ENCODE peak calls at places on chromosome 4, in nine cellular contexts. I is A549, V is astrocyte, E is tibial artery, C is GM13977, W is testis, X is fibroblast of lung, O is stomach, H is uterus. P is an unnamed sample.

GRCh38 chr4:57854748-57855147 is 744.6 kb upstream of the IGFBP7 start:
- DNase-seq in I (no peak), V (no peak), E (no peak), C (no peak), W (no peak), X (peak), O (no peak), H (no peak), P (no peak)

GRCh38 chr4:184599492-184600135 is 49.6 kb downstream of the CASP3 start:
- DNase-seq in I (no peak), V (peak), E (no peak), C (no peak), W (no peak), X (peak), O (no peak), H (no peak), P (peak)

GRCh38 chr4:7388627-7389026 is 46.1 kb downstream of the PSAPL1 start:
- DNase-seq in I (no peak), V (no peak), E (no peak), C (no peak), W (no peak), X (no peak), O (no peak), H (no peak), P (no peak)

GRCh38 chr4:110005461-110006056 is 92.9 kb downstream of the EGF start:
- DNase-seq in I (peak), V (peak), E (no peak), C (peak), W (no peak), X (peak), O (no peak), H (no peak), P (peak)

GRCh38 chr4:133146574-133147198 is 2.4 kb upstream of the PCDH10 start:
- DNase-seq in I (no peak), V (peak), E (peak), C (peak), W (peak), X (peak), O (no peak), H (peak), P (peak)

GRCh38 chr4:24060932-24061331 is 171.1 kb upstream of the PPARGC1A start:
- DNase-seq in I (no peak), V (no peak), E (no peak), C (no peak), W (no peak), X (no peak), O (no peak), H (no peak), P (no peak)

GRCh38 chr4:77327151-77327550 is 170.1 kb downstream of the CCNG2 start:
- DNase-seq in I (no peak), V (no peak), E (no peak), C (no peak), W (no peak), X (no peak), O (no peak), H (no peak), P (no peak)

GRCh38 chr4:114867291-114867690 is 246.1 kb downstream of the NDST4 start:
- DNase-seq in I (no peak), V (no peak), E (no peak), C (no peak), W (no peak), X (no peak), O (no peak), H (no peak), P (no peak)

GRCh38 chr4:8506373-8507250 is 66.0 kb downstream of the TRMT44 start:
- DNase-seq in I (no peak), V (peak), E (peak), C (no peak), W (peak), X (peak), O (no peak), H (peak), P (peak)

GRCh38 chr4:24044610-24045589 is 155.1 kb upstream of the PPARGC1A start:
- DNase-seq in I (no peak), V (no peak), E (no peak), C (no peak), W (no peak), X (no peak), O (no peak), H (no peak), P (no peak)

GRCh38 chr4:125837493-125838238 is 522.9 kb downstream of the FAT4 start:
- DNase-seq in I (no peak), V (peak), E (no peak), C (no peak), W (no peak), X (peak), O (no peak), H (no peak), P (no peak)

GRCh38 chr4:186144180-186144579 is 39.7 kb downstream of the FAM149A start:
- DNase-seq in I (peak), V (peak), E (no peak), C (peak), W (peak), X (peak), O (no peak), H (peak), P (no peak)

GRCh38 chr4:1569461-1570151 is 114.5 kb downstream of the FAM53A start:
- DNase-seq in I (no peak), V (no peak), E (peak), C (no peak), W (no peak), X (no peak), O (no peak), H (no peak), P (no peak)

GRCh38 chr4:143393195-143393594 is 56.5 kb downstream of the GAB1 start:
- DNase-seq in I (no peak), V (no peak), E (no peak), C (no peak), W (no peak), X (no peak), O (no peak), H (no peak), P (no peak)

GRCh38 chr4:38867478-38868054 is at the start of gene FAM114A1:
- DNase-seq in I (peak), V (peak), E (peak), C (peak), W (peak), X (peak), O (peak), H (peak), P (peak)

GRCh38 chr4:154622598-154622997 is 10.1 kb upstream of the FGG start:
- DNase-seq in I (peak), V (peak), E (no peak), C (peak), W (no peak), X (peak), O (no peak), H (no peak), P (peak)

GRCh38 chr4:23614284-23614892 is 275.5 kb downstream of the PPARGC1A start:
- DNase-seq in I (peak), V (peak), E (no peak), C (no peak), W (peak), X (peak), O (no peak), H (no peak), P (no peak)

GRCh38 chr4:113539408-113539807 is 222.1 kb downstream of the CAMK2D start:
- DNase-seq in I (no peak), V (peak), E (no peak), C (peak), W (no peak), X (peak), O (no peak), H (no peak), P (peak)

GRCh38 chr4:749771-750666 is 44.4 kb downstream of the PCGF3 start:
- DNase-seq in I (no peak), V (peak), E (no peak), C (no peak), W (no peak), X (peak), O (no peak), H (no peak), P (no peak)

GRCh38 chr4:140070369-140070768 is 83.6 kb downstream of the MAML3 start:
- DNase-seq in I (no peak), V (no peak), E (no peak), C (no peak), W (no peak), X (no peak), O (no peak), H (no peak), P (no peak)

GRCh38 chr4:84966382-84967291 is at the start of gene WDFY3:
- DNase-seq in I (peak), V (peak), E (peak), C (peak), W (peak), X (peak), O (peak), H (peak), P (peak)

GRCh38 chr4:164136181-164136616 is 617.7 kb upstream of the SMIM31 start:
- DNase-seq in I (no peak), V (peak), E (no peak), C (no peak), W (no peak), X (peak), O (no peak), H (no peak), P (no peak)

GRCh38 chr4:53855886-53856260 is 208.5 kb downstream of the CHIC2 start:
- DNase-seq in I (no peak), V (peak), E (no peak), C (no peak), W (peak), X (peak), O (no peak), H (peak), P (peak)

GRCh38 chr4:94870151-94870550 is 112.4 kb downstream of the BMPR1B start:
- DNase-seq in I (no peak), V (peak), E (no peak), C (no peak), W (no peak), X (no peak), O (no peak), H (no peak), P (no peak)

GRCh38 chr4:182293836-182294235 is 50.6 kb downstream of the TENM3 start:
- DNase-seq in I (no peak), V (no peak), E (no peak), C (no peak), W (no peak), X (no peak), O (no peak), H (no peak), P (no peak)

GRCh38 chr4:125187221-125187620 is 127.5 kb upstream of the FAT4 start:
- DNase-seq in I (no peak), V (peak), E (no peak), C (no peak), W (no peak), X (peak), O (no peak), H (no peak), P (peak)

GRCh38 chr4:61890321-61890720 is 690.2 kb downstream of the ADGRL3 start:
- DNase-seq in I (no peak), V (no peak), E (no peak), C (no peak), W (no peak), X (no peak), O (no peak), H (no peak), P (no peak)

GRCh38 chr4:164700471-164700870 is 53.5 kb upstream of the SMIM31 start:
- DNase-seq in I (peak), V (no peak), E (no peak), C (no peak), W (peak), X (no peak), O (no peak), H (no peak), P (no peak)

GRCh38 chr4:147727476-147728028 is 4.3 kb upstream of the ARHGAP10 start:
- DNase-seq in I (no peak), V (no peak), E (no peak), C (no peak), W (no peak), X (no peak), O (no peak), H (no peak), P (peak)

GRCh38 chr4:161252520-161253141 is 911.2 kb downstream of the FSTL5 start:
- DNase-seq in I (peak), V (no peak), E (no peak), C (peak), W (no peak), X (peak), O (no peak), H (no peak), P (no peak)

GRCh38 chr4:26452565-26453531 is 37.4 kb downstream of the CCKAR start:
- DNase-seq in I (no peak), V (no peak), E (no peak), C (no peak), W (no peak), X (no peak), O (peak), H (no peak), P (no peak)

GRCh38 chr4:48781968-48782367 is 1.9 kb upstream of the FRYL start:
- DNase-seq in I (no peak), V (no peak), E (no peak), C (no peak), W (no peak), X (no peak), O (no peak), H (no peak), P (no peak)

GRCh38 chr4:3867403-3868100 is 101.4 kb downstream of the ADRA2C start:
- DNase-seq in I (no peak), V (no peak), E (peak), C (no peak), W (no peak), X (no peak), O (no peak), H (no peak), P (no peak)

GRCh38 chr4:54945838-54946237 is 179.6 kb downstream of the KDR start:
- DNase-seq in I (no peak), V (no peak), E (no peak), C (no peak), W (no peak), X (no peak), O (no peak), H (no peak), P (no peak)

GRCh38 chr4:43348591-43348990 is 456.1 kb downstream of the GRXCR1 start:
- DNase-seq in I (no peak), V (no peak), E (no peak), C (no peak), W (no peak), X (no peak), O (no peak), H (no peak), P (no peak)

DNA sequence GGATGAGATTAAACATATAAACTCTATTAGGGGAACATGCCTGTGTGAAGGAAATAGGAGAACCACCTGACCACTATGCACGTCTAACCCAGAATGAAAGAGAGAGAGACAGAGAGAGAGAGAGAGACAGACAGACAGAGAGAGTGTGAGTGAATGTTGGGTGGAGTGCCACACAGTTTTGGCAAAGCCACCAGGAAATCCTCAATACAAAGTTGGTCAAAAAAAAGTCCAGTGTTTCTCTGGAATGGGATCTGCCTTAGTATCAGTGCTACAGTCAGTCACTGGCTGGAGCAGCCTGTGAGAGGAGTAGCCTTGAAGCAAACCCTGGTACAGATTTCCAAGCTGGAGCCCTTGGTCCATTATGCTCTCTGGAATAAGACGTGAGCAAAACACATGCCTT is 91.7 kb downstream of the GC start:
- DNase-seq in I (no peak), V (no peak), E (no peak), C (no peak), W (no peak), X (no peak), O (no peak), H (no peak), P (no peak)
- TF ChIP-seq CTCF in I (no peak), V (no peak), E (no peak), C (no peak), W (no peak), X (no peak), O (no peak), H (no peak), P (no peak)

GRCh38 chr4:74830928-74831327 is 36.6 kb upstream of the BTC start:
- DNase-seq in I (no peak), V (no peak), E (no peak), C (no peak), W (no peak), X (no peak), O (no peak), H (no peak), P (no peak)
- TF ChIP-seq CTCF in I (no peak), V (peak), E (no peak), C (peak), W (no peak), X (peak), O (no peak), H (no peak), P (peak)

DNA sequence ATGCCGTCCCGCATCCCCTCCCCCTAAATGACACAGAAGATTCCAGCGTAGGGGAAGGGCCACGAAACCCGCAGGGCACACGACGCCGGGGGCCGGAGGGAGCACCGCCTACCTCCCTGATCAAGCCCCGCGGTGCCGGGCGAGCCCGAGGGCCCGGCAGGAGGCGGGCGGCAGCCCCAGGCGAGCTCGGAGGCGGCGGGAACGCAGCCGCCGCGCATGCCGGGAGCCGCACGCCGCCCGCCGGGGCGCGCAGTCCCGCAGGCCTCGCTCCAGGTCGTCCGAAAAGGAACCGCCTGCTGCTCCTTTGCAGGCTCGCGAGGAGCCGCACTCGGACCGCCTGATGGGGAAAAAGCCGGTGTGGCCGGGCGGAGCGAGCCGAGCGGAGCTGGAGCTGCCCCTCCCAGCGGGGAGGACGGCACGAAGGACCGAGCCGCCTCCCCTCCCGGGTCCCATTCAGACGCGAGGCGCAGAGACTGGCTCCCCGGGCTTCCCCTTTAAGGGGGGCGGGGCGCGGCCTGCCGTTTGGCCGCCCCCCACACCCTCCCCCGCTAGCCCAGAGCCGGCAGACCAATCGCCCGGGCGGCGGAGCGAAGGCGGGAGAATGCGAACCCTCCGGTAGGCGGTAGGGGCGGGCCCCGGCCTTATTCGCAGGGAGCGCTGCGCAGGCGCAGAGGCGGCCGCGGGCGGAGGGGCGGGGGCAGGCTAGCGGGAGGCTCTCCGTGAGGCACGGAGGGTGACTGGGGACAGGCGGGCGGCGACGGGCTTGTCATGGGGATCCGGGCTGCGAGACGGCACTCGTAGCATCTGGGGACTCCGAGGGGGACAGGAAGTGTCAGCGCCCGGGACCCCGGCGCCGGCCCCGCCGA is 561 bp upstream of the ING2 start:
- DNase-seq in I (peak), V (peak), E (peak), C (peak), W (peak), X (peak), O (peak), H (peak), P (peak)
- TF ChIP-seq CTCF in I (peak), V (no peak), E (peak), C (peak), W (no peak), X (no peak), O (no peak), H (peak), P (peak)

DNA sequence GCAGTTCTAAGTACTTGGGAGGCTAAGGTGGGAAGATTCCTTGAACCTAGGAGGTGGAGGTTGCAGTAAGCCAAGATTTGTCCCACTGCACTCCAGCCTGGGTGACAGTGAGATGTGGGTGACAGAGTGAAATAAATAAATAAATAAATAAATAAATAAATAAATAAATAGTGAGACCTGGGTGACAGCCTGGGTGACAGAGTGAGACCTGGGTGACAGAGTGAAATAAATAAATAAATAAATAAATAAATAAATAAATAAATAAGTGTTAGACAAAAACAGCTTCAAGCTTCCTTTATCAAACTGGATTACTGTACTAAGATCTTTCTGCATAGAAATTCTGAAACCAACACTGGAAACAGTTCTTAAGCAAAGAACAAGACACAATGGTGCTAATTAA is 71.8 kb upstream of the BMP2K start:
- DNase-seq in I (no peak), V (no peak), E (no peak), C (no peak), W (no peak), X (no peak), O (no peak), H (no peak), P (no peak)
- TF ChIP-seq CTCF in I (no peak), V (no peak), E (no peak), C (no peak), W (no peak), X (no peak), O (no peak), H (no peak), P (no peak)

GRCh38 chr4:158295053-158295452 is 84.8 kb downstream of the TMEM144 start:
- DNase-seq in I (no peak), V (no peak), E (no peak), C (no peak), W (no peak), X (peak), O (no peak), H (no peak), P (no peak)
- TF ChIP-seq CTCF in I (no peak), V (no peak), E (no peak), C (no peak), W (no peak), X (no peak), O (no peak), H (no peak), P (no peak)